ENCODE peak calls at places on chromosomes 16 and 17, in five cellular contexts. A is SK-N-SH, L is K562, F is GM12878, Y is GM23338. C is an unnamed sample. For H3K4me1, the result is how much of the 10 kb centered on the place peaks cover.

GRCh38 chr17:76383645-76384221 is 676 bp upstream of the SPHK1 start:
- DNase-seq in A (peak), L (peak), F (no peak), Y (peak), C (peak)

GRCh38 chr17:36940313-36941264 is 3.3 kb downstream of the LHX1 start:
- DNase-seq in A (no peak), L (no peak), F (no peak), Y (peak), C (no peak)

GRCh38 chr17:59561042-59561441 is 4.4 kb upstream of the DHX40 start:
- DNase-seq in A (peak), L (peak), F (no peak), Y (peak), C (no peak)

GRCh38 chr17:76678330-76678729 is 32.4 kb downstream of the MXRA7 start:
- DNase-seq in A (no peak), L (no peak), F (no peak), Y (no peak), C (no peak)

GRCh38 chr16:55534773-55535172 is 25.9 kb downstream of the LPCAT2 start:
- DNase-seq in A (no peak), L (no peak), F (no peak), Y (no peak), C (no peak)

GRCh38 chr16:47143677-47144558 is at the start of gene NETO2:
- DNase-seq in A (peak), L (peak), F (no peak), Y (peak), C (peak)

GRCh38 chr17:28384281-28385036 is 13.0 kb downstream of the SARM1 start:
- DNase-seq in A (no peak), L (peak), F (no peak), Y (peak), C (peak)

GRCh38 chr17:72702136-72702735 is 390.3 kb downstream of the SLC39A11 start:
- DNase-seq in A (no peak), L (peak), F (no peak), Y (no peak), C (no peak)

GRCh38 chr17:48460055-48460454 is 30.0 kb upstream of the SKAP1 start:
- DNase-seq in A (no peak), L (peak), F (no peak), Y (peak), C (no peak)

GRCh38 chr16:70588565-70588964 is 57.8 kb upstream of the IL34 start:
- DNase-seq in A (no peak), L (no peak), F (no peak), Y (no peak), C (no peak)

GRCh38 chr17:32878211-32878610 is 1.3 kb upstream of the MYO1D start:
- DNase-seq in A (no peak), L (no peak), F (no peak), Y (no peak), C (peak)

GRCh38 chr16:57513371-57514102 is 22.8 kb downstream of the CCDC102A start:
- DNase-seq in A (peak), L (no peak), F (no peak), Y (no peak), C (no peak)

GRCh38 chr16:10941127-10941933 is 938 bp downstream of the DEXI start:
- DNase-seq in A (no peak), L (no peak), F (no peak), Y (peak), C (no peak)

GRCh38 chr17:74452841-74453661 is 13.4 kb upstream of the CD300A start:
- DNase-seq in A (no peak), L (no peak), F (no peak), Y (no peak), C (no peak)

GRCh38 chr16:12904041-12904671 is 2.8 kb downstream of the SHISA9 start:
- DNase-seq in A (no peak), L (no peak), F (no peak), Y (peak), C (no peak)

GRCh38 chr16:56281256-56281805 is 90.0 kb downstream of the GNAO1 start:
- DNase-seq in A (peak), L (peak), F (no peak), Y (peak), C (no peak)

GRCh38 chr17:14396542-14396941 is 95.7 kb downstream of the HS3ST3B1 start:
- DNase-seq in A (no peak), L (no peak), F (no peak), Y (no peak), C (no peak)

GRCh38 chr17:73625006-73625405 is 19.2 kb downstream of the SDK2 start:
- DNase-seq in A (no peak), L (no peak), F (no peak), Y (no peak), C (peak)

GRCh38 chr16:86572041-86572521 is 5.5 kb downstream of the FOXC2 start:
- DNase-seq in A (no peak), L (no peak), F (no peak), Y (no peak), C (no peak)

GRCh38 chr17:76147211-76148014 is 6.4 kb upstream of the FOXJ1 start:
- DNase-seq in A (peak), L (no peak), F (no peak), Y (peak), C (no peak)

GRCh38 chr16:87264634-87265033 is 52.6 kb downstream of the C16orf95 start:
- DNase-seq in A (no peak), L (no peak), F (no peak), Y (no peak), C (no peak)

GRCh38 chr17:54408741-54409140 is 491.9 kb upstream of the TOM1L1 start:
- DNase-seq in A (no peak), L (no peak), F (no peak), Y (no peak), C (no peak)

GRCh38 chr17:55743103-55743679 is 7.7 kb upstream of the PCTP start:
- DNase-seq in A (no peak), L (no peak), F (no peak), Y (no peak), C (peak)

GRCh38 chr16:85370881-85371651 is 242.1 kb upstream of the GSE1 start:
- DNase-seq in A (peak), L (peak), F (no peak), Y (no peak), C (peak)

GRCh38 chr17:5642752-5643151 is 58.4 kb upstream of the NLRP1 start:
- DNase-seq in A (no peak), L (no peak), F (no peak), Y (no peak), C (no peak)

GRCh38 chr17:53792997-53793396 is 29.7 kb upstream of the KIF2B start:
- DNase-seq in A (no peak), L (no peak), F (no peak), Y (no peak), C (no peak)

DNA sequence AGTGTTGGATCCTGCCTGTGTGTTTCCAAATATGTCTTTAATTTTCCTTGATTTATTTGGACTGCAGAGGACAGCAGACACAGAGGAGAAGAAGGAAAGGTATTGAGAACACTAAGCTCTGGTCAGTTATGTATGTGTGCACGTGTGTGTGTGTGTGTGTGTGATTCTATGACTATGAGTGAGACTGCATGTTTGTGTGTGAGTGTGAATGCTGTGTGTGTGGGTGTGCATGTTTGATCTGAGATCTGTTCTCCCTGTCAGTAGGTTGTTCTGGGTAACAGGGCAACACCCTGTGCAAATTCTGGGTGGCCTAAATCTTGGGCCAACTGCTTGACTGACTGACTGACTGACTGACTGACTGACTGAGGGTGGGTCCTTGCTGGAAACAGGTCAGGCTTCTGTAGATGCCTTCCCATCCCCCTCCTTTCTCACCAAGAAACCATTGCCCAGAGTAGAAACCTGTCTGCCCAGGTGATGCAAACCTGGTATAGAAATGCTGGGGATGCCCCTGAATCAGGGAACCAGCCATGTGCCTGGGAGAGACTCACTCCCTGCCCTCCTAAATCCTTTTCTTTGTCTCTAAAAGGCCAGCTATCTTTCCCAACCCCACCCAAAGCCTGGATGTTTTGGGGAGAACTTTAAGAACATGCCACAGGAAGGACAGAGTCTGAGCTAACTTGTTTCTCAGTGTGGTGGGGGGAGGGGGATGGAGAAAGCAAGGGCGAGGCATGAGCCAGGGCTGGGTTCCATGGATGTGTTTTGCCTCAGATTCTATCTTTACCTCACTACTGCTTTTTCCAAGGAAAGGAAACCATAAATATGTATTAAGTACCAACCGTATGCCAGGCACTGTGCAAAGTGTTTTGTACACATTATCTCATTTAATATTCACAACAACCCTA is 4.4 kb upstream of the NR1D1 start:
- DNase-seq in A (no peak), L (no peak), F (no peak), Y (peak), C (peak)
- H3K4me1 ChIP-seq in A (under half), L (half or more), F (half or more), Y (half or more), C (under half)

GRCh38 chr17:78374189-78374588 is 4.3 kb upstream of the PGS1 start:
- DNase-seq in A (no peak), L (no peak), F (no peak), Y (no peak), C (no peak)

GRCh38 chr17:78376161-78376560 is 2.3 kb upstream of the PGS1 start:
- DNase-seq in A (no peak), L (no peak), F (no peak), Y (no peak), C (no peak)

GRCh38 chr17:78374631-78375274 is 3.7 kb upstream of the PGS1 start:
- DNase-seq in A (no peak), L (no peak), F (no peak), Y (peak), C (no peak)

GRCh38 chr17:78377858-78378224 is 608 bp upstream of the PGS1 start:
- DNase-seq in A (no peak), L (no peak), F (no peak), Y (no peak), C (no peak)

GRCh38 chr17:78375401-78376079 is 2.9 kb upstream of the PGS1 start:
- DNase-seq in A (no peak), L (no peak), F (no peak), Y (no peak), C (no peak)
- TF ChIP-seq POLR2AphosphoS5 in A (no peak), L (no peak), F (no peak), Y (no peak), C (no peak)

GRCh38 chr17:3794890-3795757 is 5.9 kb downstream of the ITGAE start:
- DNase-seq in A (no peak), L (no peak), F (no peak), Y (no peak), C (no peak)
- H3K27ac ChIP-seq in A (peak), L (no peak), F (peak), Y (no peak), C (no peak)

GRCh38 chr17:9907883-9908648 is 3.0 kb upstream of the RCVRN start:
- DNase-seq in A (no peak), L (no peak), F (no peak), Y (no peak), C (no peak)
- H3K4me1 ChIP-seq in A (under half), L (under half), F (under half), Y (under half), C (under half)

C was measured in prostate gland.